ENCODE peak calls at places on chromosome 16, in ten cellular contexts. K is A549, N is endodermal cell, O is IMR-90, X is sigmoid colon, R is OCI-LY7, C is left lung, H is Peyer's patch, G is lower lobe of right lung, F is SK-N-SH. I is an unnamed sample. For H3K4me1 and H3K9me3, the result is how much of the 10 kb centered on the place peaks cover.

GRCh38 chr16:1218061-1218929 is 6.8 kb downstream of the TPSG1 start:
- DNase-seq in K (no peak), N (no peak), O (no peak), X (no peak), R (no peak), C (no peak), H (no peak), G (no peak), F (no peak), I (no peak)

GRCh38 chr16:75252946-75253911 is 1.8 kb upstream of the BCAR1 start:
- DNase-seq in K (no peak), N (peak), O (peak), X (peak), R (no peak), C (peak), H (no peak), G (peak), F (no peak), I (no peak)

GRCh38 chr16:16006650-16007049 is 57.2 kb downstream of the ABCC1 start:
- DNase-seq in K (no peak), N (no peak), O (no peak), X (no peak), R (no peak), C (no peak), H (no peak), G (no peak), F (no peak), I (no peak)

GRCh38 chr16:57667526-57668258 is 414 bp upstream of the ADGRG3 start:
- DNase-seq in K (peak), N (peak), O (peak), X (no peak), R (no peak), C (peak), H (no peak), G (peak), F (peak), I (no peak)

GRCh38 chr16:3656491-3657468 is 2.3 kb downstream of the DNASE1 start:
- DNase-seq in K (no peak), N (peak), O (no peak), X (peak), R (no peak), C (peak), H (peak), G (peak), F (no peak), I (no peak)

GRCh38 chr16:1916654-1916990 is 1.6 kb downstream of the HS3ST6 start:
- DNase-seq in K (no peak), N (peak), O (no peak), X (no peak), R (no peak), C (no peak), H (no peak), G (no peak), F (no peak), I (no peak)

GRCh38 chr16:56912746-56913703 is 18.9 kb upstream of the HERPUD1 start:
- DNase-seq in K (no peak), N (no peak), O (peak), X (peak), R (peak), C (no peak), H (peak), G (no peak), F (no peak), I (no peak)

GRCh38 chr16:88064011-88064888 is 113.0 kb downstream of the BANP start:
- DNase-seq in K (no peak), N (no peak), O (peak), X (no peak), R (no peak), C (no peak), H (no peak), G (peak), F (no peak), I (no peak)

GRCh38 chr16:3143189-3143588 is 8.4 kb downstream of the ZNF213 start:
- DNase-seq in K (no peak), N (no peak), O (no peak), X (no peak), R (no peak), C (no peak), H (no peak), G (peak), F (peak), I (no peak)

GRCh38 chr16:1613728-1614225 is 1.6 kb downstream of the CRAMP1 start:
- DNase-seq in K (no peak), N (peak), O (no peak), X (no peak), R (peak), C (no peak), H (peak), G (no peak), F (no peak), I (no peak)

GRCh38 chr16:2089676-2090480 is 42.1 kb downstream of the TSC2 start:
- DNase-seq in K (no peak), N (no peak), O (no peak), X (no peak), R (no peak), C (no peak), H (no peak), G (no peak), F (no peak), I (no peak)

GRCh38 chr16:2829501-2830354 is at the start of gene ZG16B:
- DNase-seq in K (no peak), N (no peak), O (no peak), X (no peak), R (no peak), C (no peak), H (no peak), G (peak), F (peak), I (no peak)

GRCh38 chr16:17211797-17212196 is 259.0 kb downstream of the XYLT1 start:
- DNase-seq in K (peak), N (peak), O (no peak), X (no peak), R (peak), C (no peak), H (no peak), G (no peak), F (peak), I (peak)
- TF ChIP-seq CTCF in K (no peak), N (peak), O (peak), X (peak), R (peak), C (no peak), H (peak), G (no peak), F (peak), I (peak)

DNA sequence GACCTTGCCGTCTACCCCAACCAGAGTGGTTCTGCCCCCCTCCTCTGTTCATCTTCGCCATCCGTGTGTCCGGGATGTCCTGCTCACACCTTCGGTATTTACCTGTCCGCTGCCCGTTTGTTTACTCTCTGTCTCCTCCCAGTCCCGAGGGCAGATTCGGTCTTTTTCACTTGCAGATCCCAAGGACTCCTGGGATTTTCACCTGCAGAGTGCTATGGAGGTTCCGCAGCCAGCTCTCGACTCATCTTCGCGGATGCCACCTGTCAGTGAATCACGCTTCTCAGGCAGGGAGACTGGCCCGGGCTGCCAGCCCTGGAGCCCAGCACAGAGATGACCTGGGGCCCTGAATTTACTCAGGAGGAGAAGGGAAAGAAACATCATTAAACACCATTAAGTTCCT is 8.1 kb downstream of the CRISPLD2 start:
- DNase-seq in K (no peak), N (no peak), O (no peak), X (peak), R (no peak), C (no peak), H (no peak), G (no peak), F (no peak), I (no peak)
- H3K4me1 ChIP-seq in K (under half), N (under half), O (under half), X (half or more), R (under half), C (under half), H (under half), G (under half), F (under half), I (under half)

GRCh38 chr16:64784635-64785034 is 337.2 kb downstream of the CDH11 start:
- DNase-seq in K (no peak), N (no peak), O (no peak), X (no peak), R (no peak), C (no peak), H (no peak), G (no peak), F (no peak), I (no peak)

GRCh38 chr16:64780445-64780844 is 341.4 kb downstream of the CDH11 start:
- DNase-seq in K (no peak), N (no peak), O (no peak), X (no peak), R (no peak), C (no peak), H (no peak), G (no peak), F (no peak), I (no peak)

DNA sequence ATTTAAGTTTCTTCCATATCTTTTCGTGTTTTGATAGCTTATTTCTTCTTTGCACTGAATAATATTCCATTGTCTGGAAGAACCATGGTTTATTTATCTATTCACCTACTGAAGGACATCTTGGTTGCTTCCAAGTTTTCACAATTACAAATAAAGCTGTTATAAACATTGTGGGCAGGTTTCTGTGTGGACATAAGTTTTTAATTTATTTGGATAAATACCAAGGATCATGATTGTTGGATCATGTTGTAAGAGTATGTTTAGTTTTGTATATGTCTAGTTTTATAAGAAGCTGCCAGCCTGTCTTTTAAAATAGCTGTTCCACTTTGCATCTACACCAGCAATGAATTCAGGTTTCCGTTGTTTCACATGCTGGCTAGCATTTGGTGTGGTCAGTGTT is 339.4 kb downstream of the CDH11 start:
- DNase-seq in K (no peak), N (no peak), O (peak), X (no peak), R (no peak), C (no peak), H (no peak), G (no peak), F (no peak), I (no peak)
- H3K9me3 ChIP-seq in K (under half), N (under half), O (under half), X (under half), R (under half), C (under half), H (under half), G (under half), F (under half), I (under half)

DNA sequence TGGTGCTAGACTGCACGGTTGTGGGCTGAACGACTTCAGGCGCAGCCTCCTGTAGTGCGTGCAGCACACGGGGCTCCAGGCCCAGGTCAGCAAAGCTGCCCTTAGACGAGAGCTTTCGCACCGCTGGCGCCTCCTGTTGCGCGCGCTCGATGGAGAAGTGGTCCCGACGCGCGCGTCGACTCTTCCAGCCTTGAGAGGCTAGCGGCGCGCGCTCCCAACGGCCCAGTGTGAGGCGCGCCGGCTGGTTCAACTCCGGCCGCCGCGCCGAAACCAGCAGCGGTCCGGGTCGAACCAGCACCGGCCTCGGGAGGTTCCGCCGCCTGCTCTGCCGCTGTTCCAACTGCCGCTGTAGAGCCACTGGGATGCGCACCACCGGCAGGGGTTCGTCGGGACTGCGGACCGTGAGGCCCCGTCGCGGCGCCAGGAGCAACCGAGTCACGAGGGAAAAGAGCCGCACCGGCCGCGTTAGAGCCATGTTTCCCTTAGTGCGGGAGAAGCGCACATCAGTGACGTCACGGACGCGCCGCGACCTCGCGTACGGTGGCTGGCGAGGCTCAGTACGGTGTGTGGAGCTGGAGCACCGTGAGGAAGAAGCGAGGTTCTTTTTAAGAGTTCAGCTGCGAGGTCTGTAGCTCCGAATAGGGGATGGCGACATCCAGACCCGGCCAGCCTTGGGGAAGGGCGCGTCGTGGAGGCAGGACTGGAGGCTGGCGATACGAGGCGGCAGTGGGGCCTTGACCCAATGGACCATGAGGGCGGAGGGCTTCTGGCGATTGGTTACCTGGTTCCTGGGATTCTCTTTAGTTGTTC is at the start of the genes DDX28 and DUS2:
- DNase-seq in K (peak), N (peak), O (peak), X (peak), R (peak), C (peak), H (peak), G (peak), F (peak), I (peak)
- TF ChIP-seq CTCF in K (no peak), N (no peak), O (no peak), X (no peak), R (no peak), C (no peak), H (no peak), G (no peak), F (peak), I (no peak)

GRCh38 chr16:73046484-73047214 is 1.3 kb downstream of the ZFHX3 start:
- DNase-seq in K (no peak), N (no peak), O (no peak), X (peak), R (no peak), C (no peak), H (peak), G (no peak), F (no peak), I (no peak)

GRCh38 chr16:73042807-73043206 is 5.1 kb downstream of the ZFHX3 start:
- DNase-seq in K (no peak), N (no peak), O (no peak), X (no peak), R (no peak), C (no peak), H (no peak), G (no peak), F (no peak), I (no peak)

GRCh38 chr16:73041644-73042043 is 6.3 kb downstream of the ZFHX3 start:
- DNase-seq in K (no peak), N (no peak), O (no peak), X (no peak), R (no peak), C (no peak), H (no peak), G (no peak), F (no peak), I (no peak)

GRCh38 chr16:73040735-73041402 is 7.1 kb downstream of the ZFHX3 start:
- DNase-seq in K (no peak), N (no peak), O (no peak), X (peak), R (no peak), C (no peak), H (no peak), G (no peak), F (no peak), I (no peak)

GRCh38 chr16:73043828-73044493 is 4.0 kb downstream of the ZFHX3 start:
- DNase-seq in K (no peak), N (no peak), O (peak), X (no peak), R (no peak), C (no peak), H (no peak), G (no peak), F (no peak), I (no peak)
- H3K4me1 ChIP-seq in K (half or more), N (under half), O (under half), X (half or more), R (under half), C (under half), H (under half), G (half or more), F (under half), I (under half)

GRCh38 chr16:31780342-31780741 is 93.3 kb upstream of the ZNF267 start:
- DNase-seq in K (no peak), N (no peak), O (no peak), X (no peak), R (no peak), C (no peak), H (no peak), G (no peak), F (no peak), I (no peak)
- H3K9me3 ChIP-seq in K (under half), N (half or more), O (under half), X (under half), R (under half), C (under half), H (under half), G (half or more), F (under half), I (under half)

GRCh38 chr16:31077592-31078199 is 3.5 kb downstream of the ZNF646 start:
- DNase-seq in K (no peak), N (no peak), O (no peak), X (peak), R (no peak), C (no peak), H (no peak), G (no peak), F (no peak), I (no peak)
- TF ChIP-seq CTCF in K (no peak), N (peak), O (no peak), X (no peak), R (no peak), C (no peak), H (no peak), G (no peak), F (peak), I (no peak)

I was measured in CD8-positive, alpha-beta T cell.